ENCODE peak calls at places on chromosomes 6 and 20, in four cellular contexts. One of them, this sample, is unnamed.

GRCh38 chr6:152948150-152948768 is 34.6 kb downstream of the FBXO5 start:
- DNase-seq in HepG2: peak; percentile 54
- DNase-seq in K562: peak; percentile 75
- DNase-seq in GM12878: no peak
- DNase-seq in this sample: peak; percentile 52

GRCh38 chr20:14790771-14791517 is 453.5 kb upstream of the FLRT3 start:
- DNase-seq in HepG2: no peak
- DNase-seq in K562: no peak
- DNase-seq in GM12878: no peak
- DNase-seq in this sample: no peak

GRCh38 chr6:68741501-68742343 is 106.6 kb downstream of the ADGRB3 start:
- DNase-seq in HepG2: no peak
- DNase-seq in K562: peak; percentile 50
- DNase-seq in GM12878: no peak
- DNase-seq in this sample: no peak

GRCh38 chr6:13398421-13398994 is 70.2 kb upstream of the TBC1D7 start:
- DNase-seq in HepG2: no peak
- DNase-seq in K562: no peak
- DNase-seq in GM12878: no peak
- DNase-seq in this sample: peak; percentile 26

GRCh38 chr6:144581807-144582537 is 296.8 kb downstream of the UTRN start:
- DNase-seq in HepG2: peak; percentile 35
- DNase-seq in K562: peak; percentile 66
- DNase-seq in GM12878: no peak
- DNase-seq in this sample: peak; percentile 44

GRCh38 chr20:23641936-23642751 is 4.4 kb upstream of the CST3 start:
- DNase-seq in HepG2: no peak
- DNase-seq in K562: no peak
- DNase-seq in GM12878: no peak
- DNase-seq in this sample: no peak

GRCh38 chr6:148570456-148570855 is 176.4 kb upstream of the UST start:
- DNase-seq in HepG2: no peak
- DNase-seq in K562: no peak
- DNase-seq in GM12878: no peak
- DNase-seq in this sample: no peak

GRCh38 chr6:52285174-52286068 is 879 bp upstream of the MCM3 start:
- DNase-seq in HepG2: peak; percentile 30
- DNase-seq in K562: peak; percentile 59
- DNase-seq in GM12878: no peak
- DNase-seq in this sample: peak; percentile 18

GRCh38 chr6:156777866-156778614 is 862 bp downstream of the ARID1B start:
- DNase-seq in HepG2: peak; percentile 25
- DNase-seq in K562: peak; percentile 71
- DNase-seq in GM12878: no peak
- DNase-seq in this sample: peak; percentile 45

GRCh38 chr6:13071946-13072345 is 256.4 kb downstream of the TBC1D7 start:
- DNase-seq in HepG2: no peak
- DNase-seq in K562: no peak
- DNase-seq in GM12878: no peak
- DNase-seq in this sample: no peak

GRCh38 chr6:107620736-107621135 is 130.8 kb downstream of the SOBP start:
- DNase-seq in HepG2: no peak
- DNase-seq in K562: no peak
- DNase-seq in GM12878: no peak
- DNase-seq in this sample: no peak

GRCh38 chr6:11944111-11944510 is 68.0 kb upstream of the HIVEP1 start:
- DNase-seq in HepG2: no peak
- DNase-seq in K562: no peak
- DNase-seq in GM12878: no peak
- DNase-seq in this sample: no peak

GRCh38 chr6:43021270-43022047 is at the start of gene RRP36:
- DNase-seq in HepG2: peak; percentile 74
- DNase-seq in K562: peak; percentile 92
- DNase-seq in GM12878: no peak
- DNase-seq in this sample: peak; percentile 85

GRCh38 chr6:50120300-50120699 is 70.6 kb upstream of the DEFB112 start:
- DNase-seq in HepG2: no peak
- DNase-seq in K562: no peak
- DNase-seq in GM12878: no peak
- DNase-seq in this sample: no peak

GRCh38 chr6:125188037-125188436 is 34.5 kb downstream of the TPD52L1 start:
- DNase-seq in HepG2: no peak
- DNase-seq in K562: peak; percentile 53
- DNase-seq in GM12878: no peak
- DNase-seq in this sample: no peak

GRCh38 chr6:82364087-82365010 is 732 bp downstream of the TPBG start:
- DNase-seq in HepG2: no peak
- DNase-seq in K562: peak; percentile 6
- DNase-seq in GM12878: no peak
- DNase-seq in this sample: peak; percentile 62

GRCh38 chr6:137491478-137491877 is 2.7 kb downstream of the OLIG3 start:
- DNase-seq in HepG2: no peak
- DNase-seq in K562: no peak
- DNase-seq in GM12878: no peak
- DNase-seq in this sample: no peak

GRCh38 chr6:24313477-24314141 is 44.2 kb downstream of the DCDC2 start:
- DNase-seq in HepG2: peak; percentile 93
- DNase-seq in K562: no peak
- DNase-seq in GM12878: no peak
- DNase-seq in this sample: no peak

GRCh38 chr6:118356054-118356453 is 192.0 kb upstream of the PLN start:
- DNase-seq in HepG2: no peak
- DNase-seq in K562: no peak
- DNase-seq in GM12878: no peak
- DNase-seq in this sample: no peak

GRCh38 chr20:30610751-30611150 is 646.7 kb upstream of the DEFB115 start:
- DNase-seq in HepG2: no peak
- DNase-seq in K562: no peak
- DNase-seq in GM12878: no peak
- DNase-seq in this sample: no peak

GRCh38 chr6:125759184-125759902 is 9.9 kb downstream of the HEY2 start:
- DNase-seq in HepG2: no peak
- DNase-seq in K562: peak; percentile 82
- DNase-seq in GM12878: no peak
- DNase-seq in this sample: no peak

GRCh38 chr20:57426831-57427230 is 35.6 kb downstream of the RBM38 start:
- DNase-seq in HepG2: no peak
- DNase-seq in K562: no peak
- DNase-seq in GM12878: no peak
- DNase-seq in this sample: no peak

GRCh38 chr20:1415667-1416468 is 23.0 kb upstream of the FKBP1A start:
- DNase-seq in HepG2: peak; percentile 91
- DNase-seq in K562: peak; percentile 78
- DNase-seq in GM12878: no peak
- DNase-seq in this sample: no peak

GRCh38 chr6:54467384-54467783 is 159.1 kb downstream of the TINAG start:
- DNase-seq in HepG2: no peak
- DNase-seq in K562: no peak
- DNase-seq in GM12878: no peak
- DNase-seq in this sample: no peak

GRCh38 chr6:11094411-11094851 is 797 bp downstream of the SMIM13 start:
- DNase-seq in HepG2: peak; percentile 50
- DNase-seq in K562: peak; percentile 66
- DNase-seq in GM12878: no peak
- DNase-seq in this sample: peak; percentile 50

GRCh38 chr6:85912582-85912981 is 269.9 kb upstream of the SYNCRIP start:
- DNase-seq in HepG2: no peak
- DNase-seq in K562: no peak
- DNase-seq in GM12878: no peak
- DNase-seq in this sample: no peak

GRCh38 chr6:121961726-121962125 is 437.7 kb upstream of the HSF2 start:
- DNase-seq in HepG2: no peak
- DNase-seq in K562: no peak
- DNase-seq in GM12878: no peak
- DNase-seq in this sample: no peak

GRCh38 chr6:168851460-168852103 is 402.1 kb downstream of the THBS2 start:
- DNase-seq in HepG2: no peak
- DNase-seq in K562: no peak
- DNase-seq in GM12878: no peak
- DNase-seq in this sample: no peak

GRCh38 chr6:145245119-145245518 is 490.2 kb downstream of the EPM2A start:
- DNase-seq in HepG2: no peak
- DNase-seq in K562: no peak
- DNase-seq in GM12878: no peak
- DNase-seq in this sample: no peak

GRCh38 chr6:136517002-136517401 is 33.2 kb downstream of the MAP7 start:
- DNase-seq in HepG2: no peak
- DNase-seq in K562: no peak
- DNase-seq in GM12878: no peak
- DNase-seq in this sample: no peak

GRCh38 chr6:109770779-109771178 is 79.7 kb downstream of the FIG4 start:
- DNase-seq in HepG2: no peak
- DNase-seq in K562: no peak
- DNase-seq in GM12878: no peak
- DNase-seq in this sample: no peak

GRCh38 chr6:13559251-13559650 is 15.2 kb upstream of the SIRT5 start:
- DNase-seq in HepG2: peak; percentile 36
- DNase-seq in K562: no peak
- DNase-seq in GM12878: no peak
- DNase-seq in this sample: no peak

GRCh38 chr20:59177266-59178250 is 13.9 kb downstream of the ZNF831 start:
- DNase-seq in HepG2: no peak
- DNase-seq in K562: no peak
- DNase-seq in GM12878: no peak
- DNase-seq in this sample: no peak

GRCh38 chr6:13286185-13286584 is 42.2 kb downstream of the TBC1D7 start:
- DNase-seq in HepG2: no peak
- DNase-seq in K562: no peak
- DNase-seq in GM12878: no peak
- DNase-seq in this sample: no peak

GRCh38 chr6:143755301-143755744 is 77.6 kb downstream of the PHACTR2 start:
- DNase-seq in HepG2: no peak
- DNase-seq in K562: no peak
- DNase-seq in GM12878: no peak
- DNase-seq in this sample: peak; percentile 58

GRCh38 chr6:22413681-22414305 is 117.0 kb upstream of the PRL start:
- DNase-seq in HepG2: no peak
- DNase-seq in K562: no peak
- DNase-seq in GM12878: no peak
- DNase-seq in this sample: no peak

GRCh38 chr6:103027532-103027931 is 1634.0 kb downstream of the GRIK2 start:
- DNase-seq in HepG2: no peak
- DNase-seq in K562: no peak
- DNase-seq in GM12878: no peak
- DNase-seq in this sample: no peak

GRCh38 chr6:110654096-110654820 is 161.0 kb downstream of the CDK19 start:
- DNase-seq in HepG2: peak; percentile 80
- DNase-seq in K562: no peak
- DNase-seq in GM12878: no peak
- DNase-seq in this sample: no peak

GRCh38 chr6:39790772-39791171 is 1.4 kb upstream of the DAAM2 start:
- DNase-seq in HepG2: no peak
- DNase-seq in K562: no peak
- DNase-seq in GM12878: no peak
- DNase-seq in this sample: no peak
- TF ChIP-seq FOXK2 in HepG2: no peak
- TF ChIP-seq FOXK2 in K562: no peak
- TF ChIP-seq FOXK2 in GM12878: no peak
- TF ChIP-seq FOXK2 in this sample: no peak

DNA sequence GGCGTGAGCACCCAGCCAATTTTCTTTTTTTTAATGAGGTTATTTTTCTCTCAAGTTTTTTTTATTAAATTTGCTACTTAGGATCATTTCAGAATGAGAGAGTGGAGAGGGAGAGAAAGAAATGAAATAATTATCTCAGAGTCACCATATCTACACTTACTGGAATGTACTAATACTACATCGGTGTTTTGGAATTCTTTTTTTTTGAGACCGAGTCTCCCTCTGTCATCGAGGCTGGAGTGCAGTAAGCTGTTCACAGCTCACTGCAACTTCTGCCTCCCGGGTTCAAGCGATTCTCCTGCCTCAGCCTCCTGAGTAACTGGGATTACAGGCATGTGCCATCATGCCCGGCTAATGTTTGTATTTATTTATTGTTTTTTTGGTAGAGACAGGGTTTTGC is 27.8 kb downstream of the ANKRD6 start:
- DNase-seq in HepG2: no peak
- DNase-seq in K562: no peak
- DNase-seq in GM12878: no peak
- DNase-seq in this sample: no peak
- TF ChIP-seq TARDBP in HepG2: no peak
- TF ChIP-seq TARDBP in K562: no peak
- TF ChIP-seq TARDBP in GM12878: no peak
- TF ChIP-seq TARDBP in this sample: no peak

GRCh38 chr20:51327251-51327841 is 215.2 kb downstream of the NFATC2 start:
- DNase-seq in HepG2: no peak
- DNase-seq in K562: no peak
- DNase-seq in GM12878: no peak
- DNase-seq in this sample: no peak
- TF ChIP-seq SP1 in HepG2: no peak
- TF ChIP-seq SP1 in K562: no peak
- TF ChIP-seq SP1 in GM12878: no peak
- TF ChIP-seq SP1 in this sample: no peak

GRCh38 chr6:134884752-134885151 is 65.1 kb downstream of the ALDH8A1 start:
- DNase-seq in HepG2: no peak
- DNase-seq in K562: no peak
- DNase-seq in GM12878: no peak
- DNase-seq in this sample: no peak

GRCh38 chr6:134878136-134878535 is 71.8 kb downstream of the ALDH8A1 start:
- DNase-seq in HepG2: no peak
- DNase-seq in K562: no peak
- DNase-seq in GM12878: no peak
- DNase-seq in this sample: no peak

GRCh38 chr6:134883314-134883713 is 66.6 kb downstream of the ALDH8A1 start:
- DNase-seq in HepG2: no peak
- DNase-seq in K562: no peak
- DNase-seq in GM12878: no peak
- DNase-seq in this sample: no peak

GRCh38 chr6:134882426-134883038 is 67.4 kb downstream of the ALDH8A1 start:
- DNase-seq in HepG2: peak; percentile 43
- DNase-seq in K562: peak; percentile 62
- DNase-seq in GM12878: no peak
- DNase-seq in this sample: peak; percentile 76

DNA sequence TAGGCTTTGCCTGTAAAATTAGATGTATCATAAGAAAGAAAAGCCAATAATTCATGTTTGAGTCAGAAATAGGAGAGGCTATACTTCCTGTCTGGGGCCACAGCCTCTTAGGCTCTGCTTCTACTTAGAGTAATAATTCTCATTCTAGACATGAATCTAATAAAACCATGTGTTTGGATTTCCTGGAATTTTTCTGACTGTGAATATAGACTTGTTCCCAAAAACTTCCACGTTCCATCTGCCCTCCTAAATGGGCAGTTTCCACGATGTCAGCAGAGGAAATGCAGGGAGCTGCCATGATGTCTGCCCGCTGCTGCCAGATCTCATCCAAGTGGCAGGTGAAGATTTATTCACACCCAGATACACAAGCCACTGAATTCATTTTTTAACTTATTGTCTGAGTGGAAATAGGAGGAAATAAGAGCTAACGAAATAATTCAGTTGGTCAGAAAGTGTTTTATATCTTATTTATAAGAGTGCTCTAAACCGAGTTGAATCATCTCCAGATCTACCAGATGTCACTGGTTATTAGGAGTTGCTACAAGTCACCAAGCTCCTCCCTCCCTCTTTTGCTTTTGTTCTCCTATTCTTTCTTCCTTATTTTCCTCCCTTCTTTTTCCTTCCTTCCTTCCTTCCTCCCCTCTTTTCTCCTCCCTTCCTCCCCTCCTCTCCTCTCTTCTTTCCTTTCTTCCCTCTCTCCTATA is 69.3 kb downstream of the ALDH8A1 start:
- DNase-seq in HepG2: no peak
- DNase-seq in K562: no peak
- DNase-seq in GM12878: no peak
- DNase-seq in this sample: no peak
- TF ChIP-seq FOXK2 in HepG2: no peak
- TF ChIP-seq FOXK2 in K562: no peak
- TF ChIP-seq FOXK2 in GM12878: no peak
- TF ChIP-seq FOXK2 in this sample: no peak